ENCODE peak calls at places on chromosomes 6 and 20, in eight cellular contexts. U, H, I, X, B, O, J and Q are unnamed samples.
A peak's percentile ranks its signal among the peaks of the same experiment; 100 is the strongest.

GRCh38 chr6:145530454-145530853 is 204.9 kb downstream of the EPM2A start:
- DNase-seq in H (no peak), O (no peak), X (no peak), J (no peak), I (no peak), B (no peak), U (no peak), Q (no peak)

GRCh38 chr6:45724511-45724910 is 291.1 kb downstream of the CLIC5 start:
- DNase-seq in I (no peak), H (no peak), J (no peak), X (no peak), O (peak; percentile 68), U (peak; percentile 87), B (no peak), Q (no peak)

GRCh38 chr6:38483526-38483925 is 156.2 kb downstream of the BTBD9 start:
- DNase-seq in U (no peak), B (no peak), H (no peak), O (no peak), X (no peak), J (no peak), I (no peak), Q (no peak)

GRCh38 chr6:56363796-56364195 is 116.4 kb upstream of the COL21A1 start:
- DNase-seq in X (no peak), B (no peak), U (peak; percentile 21), I (no peak), H (no peak), J (no peak), O (no peak), Q (no peak)

GRCh38 chr6:114108119-114109002 is 137.4 kb upstream of the HDAC2 start:
- DNase-seq in U (peak; percentile 71), X (peak; percentile 50), I (no peak), O (peak; percentile 32), J (peak; percentile 69), H (peak; percentile 96), B (peak; percentile 66), Q (peak; percentile 33)

GRCh38 chr20:47688385-47689381 is 96.6 kb downstream of the SULF2 start:
- DNase-seq in O (no peak), H (peak; percentile 77), B (no peak), U (no peak), I (no peak), J (no peak), X (no peak), Q (no peak)

GRCh38 chr6:1817033-1817761 is 207.5 kb downstream of the FOXC1 start:
- DNase-seq in J (no peak), O (no peak), H (no peak), I (no peak), U (peak; percentile 90), B (no peak), X (no peak), Q (no peak)

GRCh38 chr6:163941471-163941980 is 527.0 kb downstream of the QKI start:
- DNase-seq in I (no peak), B (no peak), J (no peak), H (no peak), O (no peak), X (no peak), U (no peak), Q (no peak)

GRCh38 chr20:36112112-36112511 is 42.4 kb upstream of the EPB41L1 start:
- DNase-seq in J (peak; percentile 64), I (no peak), H (no peak), X (no peak), U (no peak), B (no peak), O (no peak), Q (no peak)

DNA sequence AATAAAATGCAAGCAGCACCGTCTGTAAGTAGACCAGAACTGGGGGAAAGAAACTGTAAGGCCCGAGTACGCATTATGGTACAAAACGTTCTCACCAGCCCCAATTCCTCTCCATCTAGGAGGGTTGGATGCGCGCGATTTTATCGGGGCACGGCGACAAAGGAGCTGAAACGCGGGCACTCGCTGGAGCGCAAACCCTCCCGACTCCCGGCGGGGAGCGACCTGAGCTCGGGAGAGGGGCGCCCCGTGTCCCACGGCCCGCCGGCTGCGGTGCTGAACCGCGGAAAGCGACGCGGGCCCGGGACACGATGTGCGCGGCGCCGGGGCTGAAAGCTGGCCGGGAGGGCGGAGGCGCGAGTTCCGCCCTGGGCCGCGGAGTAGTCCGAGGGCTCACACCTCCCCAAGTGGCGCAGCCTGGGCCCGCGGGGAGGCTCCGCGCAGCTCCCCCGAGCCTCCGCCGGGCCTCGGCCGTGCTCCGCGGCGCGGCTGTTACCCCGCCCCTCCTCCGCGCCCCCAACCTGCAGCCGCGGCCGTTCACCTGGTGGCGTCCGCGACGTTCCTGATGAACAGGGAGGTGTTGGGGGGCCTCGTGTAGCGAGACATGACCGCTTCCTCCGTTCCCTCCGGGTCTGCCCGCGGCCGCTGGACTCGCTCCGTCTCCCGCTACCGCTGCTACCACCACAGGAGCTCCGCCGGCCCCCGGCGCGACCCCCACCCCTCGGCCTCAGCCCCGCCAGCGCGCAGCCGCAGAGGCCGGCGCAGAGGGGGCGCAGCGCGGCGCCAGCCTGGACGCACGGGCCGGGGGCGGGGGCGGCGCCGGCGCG is at the start of gene SRSF12:
- DNase-seq in U (peak; percentile 30), I (no peak), B (no peak), X (no peak), O (no peak), H (peak; percentile 76), J (peak; percentile 48), Q (no peak)
- TF ChIP-seq POLR2AphosphoS5 in U (no peak), I (no peak), B (no peak), X (no peak), O (peak; percentile 22), H (no peak), J (no peak), Q (no peak)

GRCh38 chr20:22070546-22070945 is 365.1 kb downstream of the PAX1 start:
- DNase-seq in U (peak; percentile 5), O (no peak), I (no peak), X (no peak), B (no peak), J (no peak), H (no peak), Q (no peak)
- TF ChIP-seq POLR2AphosphoS5 in U (no peak), O (no peak), I (no peak), X (no peak), B (no peak), J (no peak), H (no peak), Q (no peak)

GRCh38 chr6:85610182-85610895 is 16.7 kb upstream of the SNX14 start:
- DNase-seq in B (no peak), X (no peak), U (no peak), O (no peak), H (no peak), J (no peak), I (no peak), Q (no peak)
- TF ChIP-seq POLR2AphosphoS5 in B (no peak), X (no peak), U (no peak), O (no peak), H (peak; percentile 23), J (no peak), I (no peak), Q (no peak)

GRCh38 chr6:32838114-32838958 is at the start of gene TAP2:
- DNase-seq in B (peak; percentile 96), H (peak; percentile 95), X (peak; percentile 97), O (peak; percentile 22), U (peak; percentile 94), J (peak; percentile 98), I (peak; percentile 96), Q (peak; percentile 63)
- TF ChIP-seq POLR2AphosphoS5 in B (peak; percentile 45), H (peak; percentile 63), X (peak; percentile 83), O (peak; percentile 33), U (peak; percentile 35), J (peak; percentile 72), I (peak; percentile 95), Q (peak; percentile 60)